ENCODE peak calls at places on chromosomes 16 and 17, in six cellular contexts. D, M, X, V, Z and N are unnamed samples.

GRCh38 chr17:33572615-33573014 is 279.5 kb upstream of the ASIC2 start:
- DNase-seq in D (no peak), M (no peak), X (no peak), V (no peak), Z (no peak), N (no peak)

GRCh38 chr17:35807371-35808144 is 1.7 kb upstream of the TAF15 start:
- DNase-seq in D (no peak), M (no peak), X (peak), V (peak), Z (no peak), N (peak)

GRCh38 chr17:48100591-48101011 is 677 bp downstream of the CBX1 start:
- DNase-seq in D (peak), M (no peak), X (peak), V (peak), Z (no peak), N (peak)

GRCh38 chr16:11575223-11575589 is 11.5 kb downstream of the LITAF start:
- DNase-seq in D (no peak), M (no peak), X (no peak), V (no peak), Z (no peak), N (no peak)

GRCh38 chr17:80832266-80832676 is 159.4 kb upstream of the CHMP6 start:
- DNase-seq in D (peak), M (no peak), X (peak), V (peak), Z (no peak), N (peak)

GRCh38 chr16:69112285-69113129 is 7.1 kb downstream of the HAS3 start:
- DNase-seq in D (no peak), M (peak), X (no peak), V (peak), Z (no peak), N (peak)

GRCh38 chr17:81428121-81428515 is 32.9 kb downstream of the BAHCC1 start:
- DNase-seq in D (peak), M (no peak), X (peak), V (peak), Z (no peak), N (no peak)

GRCh38 chr16:57372372-57373116 is at the start of gene CX3CL1:
- DNase-seq in D (peak), M (no peak), X (peak), V (peak), Z (no peak), N (peak)

GRCh38 chr17:12041316-12041715 is 20.6 kb downstream of the MAP2K4 start:
- DNase-seq in D (no peak), M (no peak), X (peak), V (peak), Z (no peak), N (peak)

GRCh38 chr16:87138316-87138715 is 178.9 kb downstream of the C16orf95 start:
- DNase-seq in D (peak), M (no peak), X (no peak), V (no peak), Z (no peak), N (no peak)

GRCh38 chr16:27208809-27209208 is 5.5 kb downstream of the KDM8 start:
- DNase-seq in D (no peak), M (no peak), X (peak), V (no peak), Z (no peak), N (no peak)

GRCh38 chr17:48593126-48593829 is at the start of gene HOXB5:
- DNase-seq in D (no peak), M (no peak), X (no peak), V (no peak), Z (no peak), N (peak)

DNA sequence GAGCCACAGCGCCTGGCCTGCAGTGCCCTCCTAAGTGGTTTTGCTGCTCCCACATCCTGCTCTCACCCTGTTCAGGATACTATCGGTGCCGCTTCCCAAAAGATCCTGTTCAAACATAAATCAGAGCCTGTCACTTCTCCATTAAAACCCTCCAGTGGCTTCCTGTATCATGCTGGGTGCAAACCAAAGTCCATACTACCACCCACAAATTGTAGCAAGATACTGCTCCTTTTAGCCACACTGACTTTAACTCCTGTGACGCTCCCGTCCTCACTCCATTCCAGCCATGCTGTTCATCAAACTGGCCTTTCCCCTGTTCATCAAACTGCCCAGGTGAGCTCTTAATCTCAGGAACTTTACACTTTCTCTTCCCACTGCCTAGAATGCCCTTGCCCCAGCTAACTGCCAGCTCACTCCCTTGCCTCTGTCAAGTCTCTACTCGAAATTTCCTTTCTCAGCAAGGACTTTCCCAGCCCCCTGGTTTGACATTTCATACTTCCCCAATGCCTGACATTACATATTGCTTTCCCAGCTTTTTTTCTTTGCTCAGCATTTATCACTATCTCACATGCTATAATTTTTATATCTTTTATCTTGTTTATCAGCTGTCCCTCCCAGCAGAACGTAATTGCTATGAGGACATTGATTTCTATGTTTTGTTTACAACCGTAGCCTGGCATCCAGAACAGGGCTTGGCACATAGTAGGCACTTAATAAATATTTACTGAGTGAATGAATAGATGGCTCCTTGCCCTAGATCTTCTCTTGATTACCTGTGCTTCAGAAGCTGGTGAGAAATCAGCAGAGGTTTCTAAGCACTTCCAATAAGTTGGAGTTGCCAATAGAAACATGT is 44.3 kb upstream of the SMURF2 start:
- DNase-seq in D (no peak), M (no peak), X (no peak), V (no peak), Z (no peak), N (peak)
- H3K4me3 ChIP-seq in D (no peak), M (no peak), X (no peak), V (no peak), Z (no peak), N (no peak)

DNA sequence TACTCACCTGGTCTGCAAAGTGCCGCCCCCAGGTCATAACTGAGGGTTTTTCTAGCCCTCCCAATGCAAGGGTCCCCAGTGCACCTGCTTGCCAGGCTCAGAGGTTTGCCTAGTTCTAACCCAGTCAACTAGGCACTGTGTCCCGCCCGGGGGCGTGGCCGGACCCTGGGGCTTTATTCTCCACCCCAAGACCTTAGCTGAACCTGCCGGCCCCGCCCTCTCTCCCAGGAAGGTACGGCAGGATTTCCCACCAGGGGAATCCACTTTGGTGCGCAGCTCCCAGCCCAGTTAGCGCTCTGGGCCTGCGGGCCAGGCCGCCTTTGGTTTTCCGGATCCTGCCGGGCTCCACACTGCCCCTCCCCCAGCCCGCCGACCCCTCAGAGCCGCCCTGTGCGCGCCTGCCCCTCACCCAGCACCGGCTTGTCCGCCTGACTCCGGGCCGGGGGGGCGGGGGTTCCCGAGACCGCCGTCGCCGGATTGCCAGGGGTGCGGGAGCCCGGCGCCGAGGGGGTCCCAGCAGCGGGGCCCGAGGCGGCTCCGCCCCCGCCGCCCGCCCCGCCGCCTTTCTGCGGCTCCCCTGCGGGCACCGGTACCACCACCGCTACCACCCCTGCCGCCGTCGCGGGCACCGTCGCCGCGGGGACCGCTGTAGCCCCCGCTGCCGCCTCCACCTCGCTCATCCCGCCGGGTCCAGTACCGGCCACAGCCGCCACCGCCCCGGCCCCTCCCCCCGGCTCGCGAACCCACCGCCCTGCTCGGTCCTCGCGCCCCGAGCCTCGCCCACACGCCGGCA is 422 bp downstream of the YBX2 start:
- DNase-seq in D (no peak), M (no peak), X (no peak), V (no peak), Z (no peak), N (no peak)
- H3K4me3 ChIP-seq in D (peak), M (peak), X (no peak), V (no peak), Z (no peak), N (no peak)

DNA sequence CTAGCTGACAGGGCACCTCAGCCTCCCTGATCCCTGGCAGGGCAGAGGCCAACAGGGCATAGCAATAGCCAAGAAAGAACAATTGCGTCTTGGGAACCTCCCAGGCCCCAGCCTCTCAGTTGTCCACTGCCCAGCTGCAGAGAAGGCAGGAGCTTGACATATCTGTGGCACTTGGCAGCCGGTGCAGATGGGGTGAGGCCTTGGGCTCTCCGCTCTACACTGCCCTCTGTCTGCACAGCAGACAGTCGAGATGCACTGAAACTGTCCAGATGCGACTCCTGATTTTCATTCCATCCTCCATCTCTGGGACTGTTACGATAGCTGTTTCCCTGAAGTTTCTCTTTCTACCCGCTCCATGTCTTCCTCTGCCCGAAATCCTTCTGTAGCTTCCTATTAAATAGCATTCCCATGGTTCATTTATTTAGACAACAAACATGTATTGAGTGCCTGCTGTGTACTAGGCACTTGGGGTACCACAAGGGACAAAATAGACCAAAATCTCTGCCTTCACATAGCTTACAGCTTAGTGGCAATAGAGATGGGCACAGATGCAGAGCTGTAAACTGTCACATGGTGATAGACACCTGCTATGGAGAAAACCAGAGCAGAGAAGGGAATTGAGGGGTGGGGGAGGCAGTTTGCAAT is 3.3 kb downstream of the POLR3E start:
- DNase-seq in D (no peak), M (no peak), X (peak), V (peak), Z (peak), N (peak)
- H3K4me3 ChIP-seq in D (no peak), M (no peak), X (no peak), V (no peak), Z (no peak), N (no peak)

GRCh38 chr17:2070241-2071023 is 15.5 kb downstream of the HIC1 start:
- DNase-seq in D (no peak), M (no peak), X (no peak), V (no peak), Z (peak), N (no peak)

GRCh38 chr17:2068101-2068518 is 13.2 kb downstream of the HIC1 start:
- DNase-seq in D (no peak), M (no peak), X (peak), V (peak), Z (no peak), N (peak)

GRCh38 chr17:2067559-2067958 is 12.7 kb downstream of the HIC1 start:
- DNase-seq in D (no peak), M (no peak), X (peak), V (peak), Z (no peak), N (peak)

GRCh38 chr17:2067048-2067452 is 12.1 kb downstream of the HIC1 start:
- DNase-seq in D (no peak), M (no peak), X (no peak), V (no peak), Z (no peak), N (no peak)

DNA sequence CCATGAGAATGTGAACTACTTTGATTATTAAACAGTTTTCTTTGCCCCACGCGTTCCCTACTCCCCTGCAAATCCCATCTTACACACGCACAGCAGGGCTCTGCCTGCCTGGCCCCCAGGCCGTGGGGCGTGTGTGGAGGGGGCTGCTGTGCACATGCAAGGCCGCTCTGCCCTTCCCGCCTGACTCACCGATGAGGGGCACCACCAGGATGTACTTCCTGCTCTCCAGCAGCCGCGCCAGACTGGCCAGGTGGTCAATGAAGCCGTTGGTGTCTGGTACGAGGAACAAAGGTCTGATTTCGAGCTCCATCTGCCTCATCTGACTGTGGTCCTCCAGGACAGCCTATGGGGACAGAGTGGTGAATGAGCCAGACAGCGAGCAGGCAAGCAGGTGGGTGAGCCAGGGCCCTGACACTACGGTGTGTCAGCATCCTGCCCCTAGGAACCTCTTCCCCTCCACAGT is 13.7 kb downstream of the HIC1 start:
- DNase-seq in D (no peak), M (no peak), X (no peak), V (peak), Z (no peak), N (peak)
- H3K4me3 ChIP-seq in D (no peak), M (peak), X (no peak), V (no peak), Z (no peak), N (no peak)

GRCh38 chr16:1533443-1533951 is at the start of gene TMEM204:
- DNase-seq in D (peak), M (no peak), X (peak), V (peak), Z (peak), N (peak)
- H3K4me3 ChIP-seq in D (peak), M (peak), X (peak), V (peak), Z (peak), N (peak)

DNA sequence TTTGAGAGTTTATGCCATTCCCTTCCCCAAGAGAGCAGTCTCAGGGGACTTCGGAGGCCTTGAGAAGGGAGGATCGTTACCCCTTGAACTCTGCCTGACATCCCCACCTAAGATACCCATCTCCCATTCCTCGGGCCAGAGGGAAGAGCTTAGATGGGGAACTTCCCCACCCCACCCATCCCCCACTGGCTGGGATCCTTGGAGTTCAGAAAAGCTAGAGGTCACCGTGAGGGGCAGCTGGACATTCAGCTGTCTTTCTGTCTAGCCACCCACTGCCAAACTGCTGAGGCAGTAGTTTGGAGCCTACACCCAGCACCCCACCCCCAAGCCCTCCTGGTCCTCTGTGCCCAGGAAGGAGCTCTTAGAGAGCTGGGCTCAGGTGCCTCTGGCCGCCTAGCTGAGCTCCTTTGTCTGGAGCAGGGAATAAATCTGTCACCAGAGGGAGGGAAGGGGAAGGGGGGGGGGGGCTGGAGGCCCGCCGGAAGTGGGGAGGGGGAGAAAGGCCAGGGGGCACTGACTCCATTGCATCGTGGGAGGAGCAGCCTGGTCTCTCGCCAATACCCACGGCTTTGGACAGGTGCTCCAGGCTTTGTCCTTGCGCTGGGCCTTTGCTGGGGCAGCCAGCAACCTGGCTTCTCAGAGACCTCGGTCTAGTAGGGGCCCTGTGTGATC is 1.0 kb downstream of the HSD11B2 start:
- DNase-seq in D (no peak), M (peak), X (no peak), V (no peak), Z (no peak), N (no peak)
- H3K4me3 ChIP-seq in D (peak), M (peak), X (no peak), V (peak), Z (no peak), N (peak)

DNA sequence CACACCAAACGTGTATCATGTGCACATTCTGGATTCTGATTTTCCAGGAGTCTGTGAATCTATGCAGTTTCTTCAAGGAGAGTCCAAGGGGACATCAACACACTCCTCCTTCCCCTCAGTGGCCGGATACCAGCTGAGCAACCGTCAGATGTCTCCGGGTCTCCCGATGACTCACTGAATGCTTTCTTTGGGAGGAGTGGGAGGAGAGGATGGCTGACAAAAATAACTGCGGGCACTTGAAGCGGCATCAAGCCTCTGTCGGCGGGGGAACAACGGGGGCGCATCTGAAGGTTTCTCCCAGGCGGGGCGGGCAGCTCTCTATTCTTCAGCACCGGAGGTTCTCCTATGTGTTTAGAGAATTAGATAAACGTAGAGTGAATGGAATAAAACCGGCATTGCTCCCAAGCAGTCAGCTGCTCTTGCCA is 24.6 kb upstream of the LRRC75A start:
- DNase-seq in D (peak), M (no peak), X (peak), V (peak), Z (no peak), N (peak)
- H3K4me3 ChIP-seq in D (no peak), M (no peak), X (peak), V (peak), Z (no peak), N (peak)